ENCODE peak calls at places on chromosomes 13 and 19, in five cellular contexts. E is PC-9, U is IMR-90, O is osteoblast, D is hepatocyte. J is an unnamed sample.

GRCh38 chr19:7524523-7524922 is 2.1 kb downstream of the MCOLN1 start:
- DNase-seq in E (no peak), U (no peak), O (no peak), D (no peak), J (no peak)

GRCh38 chr13:40445557-40445990 is 220.9 kb downstream of the FOXO1 start:
- DNase-seq in E (peak), U (no peak), O (peak), D (no peak), J (no peak)

GRCh38 chr13:24052547-24052981 is 108.0 kb upstream of the SPATA13 start:
- DNase-seq in E (no peak), U (peak), O (peak), D (no peak), J (no peak)

GRCh38 chr19:35756373-35757230 is at the start of gene HSPB6:
- DNase-seq in E (no peak), U (peak), O (peak), D (peak), J (peak)

GRCh38 chr19:55486971-55487883 is 1.0 kb upstream of the SSC5D start:
- DNase-seq in E (peak), U (peak), O (peak), D (peak), J (peak)

GRCh38 chr13:45623516-45624090 is 8.1 kb upstream of the ERICH6B start:
- DNase-seq in E (no peak), U (peak), O (peak), D (no peak), J (peak)

GRCh38 chr13:59976856-59977255 is 186.9 kb downstream of the DIAPH3 start:
- DNase-seq in E (no peak), U (no peak), O (no peak), D (no peak), J (no peak)

GRCh38 chr19:4596033-4596904 is 36.8 kb upstream of the SEMA6B start:
- DNase-seq in E (no peak), U (no peak), O (peak), D (no peak), J (peak)

GRCh38 chr13:26961890-26962615 is 201.5 kb upstream of the GPR12 start:
- DNase-seq in E (no peak), U (no peak), O (no peak), D (peak), J (no peak)

GRCh38 chr13:50081106-50081898 is 66.1 kb downstream of the KCNRG start:
- DNase-seq in E (peak), U (no peak), O (peak), D (peak), J (peak)

GRCh38 chr13:49776871-49777270 is 15.6 kb downstream of the KPNA3 start:
- DNase-seq in E (no peak), U (peak), O (no peak), D (no peak), J (no peak)

GRCh38 chr19:46378268-46378667 is 31.4 kb downstream of the PPP5C start:
- DNase-seq in E (no peak), U (peak), O (peak), D (peak), J (no peak)

GRCh38 chr13:75603038-75603437 is 33.1 kb upstream of the LMO7 start:
- DNase-seq in E (no peak), U (no peak), O (no peak), D (no peak), J (no peak)

GRCh38 chr13:32334676-32335075 is 19.4 kb downstream of the BRCA2 start:
- DNase-seq in E (no peak), U (peak), O (no peak), D (no peak), J (no peak)

GRCh38 chr19:30854207-30854606 is 482.0 kb downstream of the ZNF536 start:
- DNase-seq in E (no peak), U (no peak), O (no peak), D (no peak), J (no peak)

GRCh38 chr13:51331354-51331861 is 8.1 kb upstream of the SERPINE3 start:
- DNase-seq in E (no peak), U (no peak), O (no peak), D (no peak), J (no peak)

GRCh38 chr19:41264581-41265375 is 606 bp downstream of the HNRNPUL1 start:
- DNase-seq in E (peak), U (peak), O (no peak), D (peak), J (peak)

GRCh38 chr19:19588546-19588945 is 29.9 kb downstream of the PBX4 start:
- DNase-seq in E (no peak), U (peak), O (peak), D (no peak), J (no peak)

DNA sequence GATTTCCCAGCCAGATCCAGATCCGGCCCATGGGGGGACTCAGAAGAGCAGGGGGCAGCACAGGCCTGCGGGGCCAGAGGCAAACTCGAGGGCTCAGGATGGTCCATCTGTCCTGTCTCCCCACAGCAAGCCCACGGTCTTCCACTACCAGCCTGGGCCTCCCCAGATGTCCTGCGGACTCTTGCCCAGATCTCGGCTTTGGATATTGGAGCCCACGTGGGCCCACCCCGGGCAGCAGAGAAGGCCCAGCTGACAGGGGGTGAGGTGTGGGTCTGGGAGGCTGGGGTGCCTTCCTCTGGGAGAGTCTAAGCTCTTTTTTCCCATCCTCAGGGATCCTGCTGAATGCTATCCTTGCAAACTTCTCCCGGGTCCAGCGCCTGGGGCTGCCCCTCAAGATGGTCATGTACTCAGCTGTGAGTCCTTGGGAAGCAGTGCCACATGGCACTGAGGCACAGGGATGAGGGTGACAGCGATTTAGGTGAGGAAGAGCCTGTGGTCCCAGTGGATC is 3.4 kb downstream of the ACP4 start:
- DNase-seq in E (no peak), U (no peak), O (peak), D (no peak), J (no peak)
- H3K4me2 ChIP-seq in E (no peak), U (no peak), O (no peak), D (no peak), J (no peak)

GRCh38 chr19:28437390-28438346 is 775.3 kb downstream of the UQCRFS1 start:
- DNase-seq in E (no peak), U (no peak), O (no peak), D (no peak), J (no peak)
- H3K4me2 ChIP-seq in E (no peak), U (no peak), O (no peak), D (no peak), J (no peak)

GRCh38 chr19:50420808-50421207 is 2.1 kb downstream of the SPIB start:
- DNase-seq in E (no peak), U (no peak), O (no peak), D (no peak), J (no peak)
- H3K4me2 ChIP-seq in E (no peak), U (no peak), O (no peak), D (no peak), J (no peak)

GRCh38 chr13:113432509-113433270 is 20.6 kb downstream of the ADPRHL1 start:
- DNase-seq in E (no peak), U (no peak), O (peak), D (no peak), J (no peak)
- H3K4me2 ChIP-seq in E (no peak), U (no peak), O (no peak), D (no peak), J (no peak)

GRCh38 chr13:98826156-98826555 is 73.7 kb upstream of the SLC15A1 start:
- DNase-seq in E (no peak), U (peak), O (no peak), D (no peak), J (peak)
- H3K4me2 ChIP-seq in E (no peak), U (no peak), O (no peak), D (no peak), J (peak)

DNA sequence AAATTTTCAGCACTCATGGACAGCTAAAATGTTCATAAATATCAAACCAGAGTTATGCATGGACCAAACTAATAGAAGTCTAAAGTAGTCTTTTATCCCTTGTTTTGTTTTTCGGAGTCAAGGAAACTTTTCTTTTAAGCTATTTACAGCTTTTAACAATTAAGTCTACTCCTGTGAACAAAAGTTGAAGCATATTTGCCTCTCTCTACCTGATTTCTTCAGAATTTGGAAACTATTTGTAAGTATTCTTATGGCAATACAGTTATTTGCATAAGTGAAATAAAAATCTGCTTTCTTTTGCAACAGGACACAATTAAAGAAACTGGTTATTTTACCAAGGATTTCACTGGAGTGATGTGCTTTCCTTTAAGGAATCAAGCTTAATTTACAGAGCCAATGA is 47.1 kb upstream of the ANKRD10 start:
- DNase-seq in E (no peak), U (no peak), O (no peak), D (no peak), J (no peak)
- H3K4me2 ChIP-seq in E (no peak), U (no peak), O (no peak), D (no peak), J (no peak)

J was measured in neural progenitor cell.